ENCODE peak calls at places on chromosomes 4 and X, in nine cellular contexts. One of them, this sample, is unnamed.

GRCh38 chrX:154002215-154002719 is 17.4 kb downstream of the IRAK1 start:
- DNase-seq in GM12891: no peak
- DNase-seq in transverse colon: peak
- DNase-seq in HepG2: no peak
- DNase-seq in HCT116: no peak
- DNase-seq in sigmoid colon: no peak
- DNase-seq in K562: peak
- DNase-seq in suprapubic skin: no peak
- DNase-seq in H1: no peak
- DNase-seq in this sample: no peak

GRCh38 chrX:42691196-42691595 is 86.8 kb downstream of the PPP1R2C start:
- DNase-seq in GM12891: no peak
- DNase-seq in transverse colon: no peak
- DNase-seq in HepG2: no peak
- DNase-seq in HCT116: no peak
- DNase-seq in sigmoid colon: no peak
- DNase-seq in K562: no peak
- DNase-seq in suprapubic skin: no peak
- DNase-seq in H1: no peak
- DNase-seq in this sample: no peak

GRCh38 chr4:76197971-76198410 is 15.6 kb downstream of the SCARB2 start:
- DNase-seq in GM12891: no peak
- DNase-seq in transverse colon: peak
- DNase-seq in HepG2: no peak
- DNase-seq in HCT116: no peak
- DNase-seq in sigmoid colon: peak
- DNase-seq in K562: no peak
- DNase-seq in suprapubic skin: no peak
- DNase-seq in H1: no peak
- DNase-seq in this sample: peak

GRCh38 chrX:42437211-42437610 is 340.8 kb downstream of the PPP1R2C start:
- DNase-seq in GM12891: no peak
- DNase-seq in transverse colon: no peak
- DNase-seq in HepG2: no peak
- DNase-seq in HCT116: no peak
- DNase-seq in sigmoid colon: no peak
- DNase-seq in K562: no peak
- DNase-seq in suprapubic skin: no peak
- DNase-seq in H1: no peak
- DNase-seq in this sample: no peak

GRCh38 chr4:15378493-15378892 is 49.3 kb upstream of the C1QTNF7 start:
- DNase-seq in GM12891: no peak
- DNase-seq in transverse colon: no peak
- DNase-seq in HepG2: no peak
- DNase-seq in HCT116: no peak
- DNase-seq in sigmoid colon: no peak
- DNase-seq in K562: no peak
- DNase-seq in suprapubic skin: no peak
- DNase-seq in H1: no peak
- DNase-seq in this sample: no peak

GRCh38 chrX:119622356-119623232 is 16.4 kb upstream of the NKRF start:
- DNase-seq in GM12891: no peak
- DNase-seq in transverse colon: peak
- DNase-seq in HepG2: no peak
- DNase-seq in HCT116: no peak
- DNase-seq in sigmoid colon: peak
- DNase-seq in K562: no peak
- DNase-seq in suprapubic skin: no peak
- DNase-seq in H1: no peak
- DNase-seq in this sample: peak

GRCh38 chr4:13289391-13289790 is 194.7 kb downstream of the RAB28 start:
- DNase-seq in GM12891: no peak
- DNase-seq in transverse colon: no peak
- DNase-seq in HepG2: no peak
- DNase-seq in HCT116: no peak
- DNase-seq in sigmoid colon: no peak
- DNase-seq in K562: no peak
- DNase-seq in suprapubic skin: no peak
- DNase-seq in H1: no peak
- DNase-seq in this sample: no peak

GRCh38 chr4:52869196-52869595 is 7.1 kb downstream of the RASL11B start:
- DNase-seq in GM12891: no peak
- DNase-seq in transverse colon: peak
- DNase-seq in HepG2: no peak
- DNase-seq in HCT116: no peak
- DNase-seq in sigmoid colon: peak
- DNase-seq in K562: no peak
- DNase-seq in suprapubic skin: peak
- DNase-seq in H1: no peak
- DNase-seq in this sample: peak

GRCh38 chr4:102285831-102286230 is 59.5 kb downstream of the SLC39A8 start:
- DNase-seq in GM12891: no peak
- DNase-seq in transverse colon: no peak
- DNase-seq in HepG2: no peak
- DNase-seq in HCT116: no peak
- DNase-seq in sigmoid colon: no peak
- DNase-seq in K562: no peak
- DNase-seq in suprapubic skin: no peak
- DNase-seq in H1: no peak
- DNase-seq in this sample: no peak

GRCh38 chr4:4333265-4333706 is 43.2 kb downstream of the ZBTB49 start:
- DNase-seq in GM12891: no peak
- DNase-seq in transverse colon: peak
- DNase-seq in HepG2: no peak
- DNase-seq in HCT116: no peak
- DNase-seq in sigmoid colon: peak
- DNase-seq in K562: no peak
- DNase-seq in suprapubic skin: no peak
- DNase-seq in H1: no peak
- DNase-seq in this sample: no peak

GRCh38 chr4:168618577-168619265 is 121.9 kb downstream of the PALLD start:
- DNase-seq in GM12891: no peak
- DNase-seq in transverse colon: no peak
- DNase-seq in HepG2: no peak
- DNase-seq in HCT116: peak
- DNase-seq in sigmoid colon: no peak
- DNase-seq in K562: no peak
- DNase-seq in suprapubic skin: no peak
- DNase-seq in H1: no peak
- DNase-seq in this sample: no peak

GRCh38 chrX:132488819-132489255 is at the start of gene MBNL3:
- DNase-seq in GM12891: no peak
- DNase-seq in transverse colon: peak
- DNase-seq in HepG2: peak
- DNase-seq in HCT116: no peak
- DNase-seq in sigmoid colon: peak
- DNase-seq in K562: no peak
- DNase-seq in suprapubic skin: peak
- DNase-seq in H1: no peak
- DNase-seq in this sample: peak

GRCh38 chr4:159206427-159206871 is 103.6 kb downstream of the RAPGEF2 start:
- DNase-seq in GM12891: no peak
- DNase-seq in transverse colon: no peak
- DNase-seq in HepG2: no peak
- DNase-seq in HCT116: no peak
- DNase-seq in sigmoid colon: no peak
- DNase-seq in K562: no peak
- DNase-seq in suprapubic skin: no peak
- DNase-seq in H1: no peak
- DNase-seq in this sample: no peak

GRCh38 chr4:10108818-10109783 is 7.5 kb downstream of the WDR1 start:
- DNase-seq in GM12891: no peak
- DNase-seq in transverse colon: peak
- DNase-seq in HepG2: no peak
- DNase-seq in HCT116: no peak
- DNase-seq in sigmoid colon: no peak
- DNase-seq in K562: no peak
- DNase-seq in suprapubic skin: no peak
- DNase-seq in H1: no peak
- DNase-seq in this sample: no peak

GRCh38 chrX:2360731-2361130 is 140.0 kb downstream of the DHRSX start:
- DNase-seq in GM12891: no peak
- DNase-seq in transverse colon: no peak
- DNase-seq in HepG2: peak
- DNase-seq in HCT116: no peak
- DNase-seq in sigmoid colon: no peak
- DNase-seq in K562: peak
- DNase-seq in suprapubic skin: no peak
- DNase-seq in H1: no peak
- DNase-seq in this sample: no peak

GRCh38 chr4:76956961-76957738 is 7.6 kb downstream of the SEPTIN11 start:
- DNase-seq in GM12891: no peak
- DNase-seq in transverse colon: peak
- DNase-seq in HepG2: peak
- DNase-seq in HCT116: no peak
- DNase-seq in sigmoid colon: no peak
- DNase-seq in K562: no peak
- DNase-seq in suprapubic skin: no peak
- DNase-seq in H1: no peak
- DNase-seq in this sample: no peak

GRCh38 chr4:33395731-33396485 is 2675.7 kb downstream of the PCDH7 start:
- DNase-seq in GM12891: no peak
- DNase-seq in transverse colon: no peak
- DNase-seq in HepG2: no peak
- DNase-seq in HCT116: no peak
- DNase-seq in sigmoid colon: no peak
- DNase-seq in K562: no peak
- DNase-seq in suprapubic skin: no peak
- DNase-seq in H1: no peak
- DNase-seq in this sample: no peak

GRCh38 chr4:103060453-103061148 is 16.0 kb downstream of the SLC9B2 start:
- DNase-seq in GM12891: no peak
- DNase-seq in transverse colon: no peak
- DNase-seq in HepG2: no peak
- DNase-seq in HCT116: no peak
- DNase-seq in sigmoid colon: no peak
- DNase-seq in K562: no peak
- DNase-seq in suprapubic skin: no peak
- DNase-seq in H1: no peak
- DNase-seq in this sample: no peak

DNA sequence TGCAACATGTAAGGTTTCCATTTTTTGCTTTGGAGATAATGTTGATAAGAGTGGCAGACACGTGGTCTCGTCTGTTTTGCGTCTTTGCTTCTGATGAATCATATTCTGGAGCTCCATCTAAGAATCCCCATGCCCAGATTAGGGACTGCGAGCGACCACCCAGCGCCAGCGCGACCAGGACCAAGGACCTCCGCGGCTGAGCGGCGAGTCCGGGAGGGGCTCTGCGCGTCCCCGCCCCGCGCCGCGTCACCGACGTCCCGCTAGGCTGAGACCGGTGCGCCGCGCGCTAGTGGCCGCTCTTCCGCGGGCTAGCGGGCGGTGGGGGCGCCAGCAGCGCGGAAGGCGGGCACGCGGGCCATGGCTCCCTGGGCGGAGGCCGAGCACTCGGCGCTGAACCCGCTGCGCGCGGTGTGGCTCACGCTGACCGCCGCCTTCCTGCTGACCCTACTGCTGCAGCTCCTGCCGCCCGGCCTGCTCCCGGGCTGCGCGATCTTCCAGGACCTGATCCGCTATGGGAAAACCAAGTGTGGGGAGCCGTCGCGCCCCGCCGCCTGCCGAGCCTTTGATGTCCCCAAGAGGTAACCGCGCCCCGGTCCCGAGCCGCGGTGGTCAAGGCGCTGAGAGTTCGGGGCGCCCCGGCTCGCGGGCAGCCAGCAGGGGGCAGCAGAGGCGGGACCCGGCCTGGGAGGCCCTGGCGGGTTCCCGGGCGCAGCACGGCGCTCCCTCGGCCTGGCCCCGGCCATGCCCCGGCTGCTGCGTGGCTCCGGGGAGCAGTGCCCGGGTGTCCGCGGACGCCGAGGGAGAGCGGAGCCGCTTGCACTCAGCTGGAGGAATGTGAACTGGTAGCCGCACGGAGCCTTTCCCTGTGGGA is at the start of gene SRD5A3:
- DNase-seq in GM12891: peak
- DNase-seq in transverse colon: peak
- DNase-seq in HepG2: peak
- DNase-seq in HCT116: peak
- DNase-seq in sigmoid colon: peak
- DNase-seq in K562: peak
- DNase-seq in suprapubic skin: peak
- DNase-seq in H1: peak
- DNase-seq in this sample: peak
- TF ChIP-seq POLR2A in GM12891: no peak
- TF ChIP-seq POLR2A in transverse colon: peak
- TF ChIP-seq POLR2A in HepG2: peak
- TF ChIP-seq POLR2A in HCT116: peak
- TF ChIP-seq POLR2A in sigmoid colon: no peak
- TF ChIP-seq POLR2A in K562: peak
- TF ChIP-seq POLR2A in suprapubic skin: peak
- TF ChIP-seq POLR2A in H1: peak
- TF ChIP-seq POLR2A in this sample: no peak

GRCh38 chr4:88341227-88342192 is 37.1 kb upstream of the HERC6 start:
- DNase-seq in GM12891: no peak
- DNase-seq in transverse colon: no peak
- DNase-seq in HepG2: peak
- DNase-seq in HCT116: no peak
- DNase-seq in sigmoid colon: peak
- DNase-seq in K562: no peak
- DNase-seq in suprapubic skin: no peak
- DNase-seq in H1: no peak
- DNase-seq in this sample: peak
- TF ChIP-seq POLR2AphosphoS5 in GM12891: no peak
- TF ChIP-seq POLR2AphosphoS5 in transverse colon: peak
- TF ChIP-seq POLR2AphosphoS5 in HepG2: no peak
- TF ChIP-seq POLR2AphosphoS5 in HCT116: no peak
- TF ChIP-seq POLR2AphosphoS5 in sigmoid colon: peak
- TF ChIP-seq POLR2AphosphoS5 in K562: no peak
- TF ChIP-seq POLR2AphosphoS5 in suprapubic skin: no peak
- TF ChIP-seq POLR2AphosphoS5 in H1: no peak
- TF ChIP-seq POLR2AphosphoS5 in this sample: no peak

DNA sequence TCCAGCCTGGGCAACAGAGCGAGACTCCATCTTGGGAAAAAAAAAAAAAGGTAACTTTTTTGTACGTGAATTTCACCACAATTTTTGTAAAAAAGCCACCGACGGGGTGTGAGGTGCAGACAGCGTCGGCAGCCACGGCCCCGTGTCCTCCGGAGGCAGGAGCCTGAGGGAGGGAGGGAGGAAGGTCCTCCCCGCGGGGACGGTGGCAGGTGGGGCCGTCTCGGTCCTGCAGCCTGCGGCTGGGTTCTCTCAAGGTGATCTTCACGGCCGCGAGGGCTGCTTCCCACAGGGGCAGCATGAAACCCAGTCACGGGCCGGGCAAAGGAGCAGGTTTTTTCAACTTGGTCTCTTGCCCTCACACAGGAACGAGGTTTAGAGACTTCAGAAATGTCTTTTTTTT is 14.0 kb downstream of the PLCXD1 start:
- DNase-seq in GM12891: no peak
- DNase-seq in transverse colon: no peak
- DNase-seq in HepG2: no peak
- DNase-seq in HCT116: no peak
- DNase-seq in sigmoid colon: peak
- DNase-seq in K562: no peak
- DNase-seq in suprapubic skin: peak
- DNase-seq in H1: no peak
- DNase-seq in this sample: peak
- TF ChIP-seq POLR2A in GM12891: no peak
- TF ChIP-seq POLR2A in transverse colon: no peak
- TF ChIP-seq POLR2A in HepG2: peak
- TF ChIP-seq POLR2A in HCT116: no peak
- TF ChIP-seq POLR2A in sigmoid colon: no peak
- TF ChIP-seq POLR2A in K562: no peak
- TF ChIP-seq POLR2A in suprapubic skin: no peak
- TF ChIP-seq POLR2A in H1: no peak
- TF ChIP-seq POLR2A in this sample: no peak

GRCh38 chr4:17619416-17620105 is 5.1 kb downstream of the MED28 start:
- DNase-seq in GM12891: no peak
- DNase-seq in transverse colon: no peak
- DNase-seq in HepG2: no peak
- DNase-seq in HCT116: no peak
- DNase-seq in sigmoid colon: no peak
- DNase-seq in K562: no peak
- DNase-seq in suprapubic skin: no peak
- DNase-seq in H1: no peak
- DNase-seq in this sample: no peak
- TF ChIP-seq POLR2AphosphoS5 in GM12891: no peak
- TF ChIP-seq POLR2AphosphoS5 in transverse colon: no peak
- TF ChIP-seq POLR2AphosphoS5 in HepG2: no peak
- TF ChIP-seq POLR2AphosphoS5 in HCT116: no peak
- TF ChIP-seq POLR2AphosphoS5 in sigmoid colon: no peak
- TF ChIP-seq POLR2AphosphoS5 in K562: peak
- TF ChIP-seq POLR2AphosphoS5 in suprapubic skin: no peak
- TF ChIP-seq POLR2AphosphoS5 in H1: no peak
- TF ChIP-seq POLR2AphosphoS5 in this sample: no peak